ENCODE peak calls at places on chromosomes 13 and 19, in seven cellular contexts. One of them, this sample, is unnamed.

GRCh38 chr13:80022146-80022545 is 318.8 kb downstream of the SPRY2 start:
- DNase-seq in GM12878: no peak
- DNase-seq in HCT116: no peak
- DNase-seq in HepG2: no peak
- DNase-seq in K562: no peak
- DNase-seq in H1: no peak
- DNase-seq in SK-N-SH: peak
- DNase-seq in this sample: no peak

GRCh38 chr19:39481676-39482075 is 1.0 kb downstream of the TIMM50 start:
- DNase-seq in GM12878: no peak
- DNase-seq in HCT116: no peak
- DNase-seq in HepG2: no peak
- DNase-seq in K562: no peak
- DNase-seq in H1: no peak
- DNase-seq in SK-N-SH: no peak
- DNase-seq in this sample: no peak

GRCh38 chr13:77150651-77151050 is 123.7 kb upstream of the FBXL3 start:
- DNase-seq in GM12878: no peak
- DNase-seq in HCT116: no peak
- DNase-seq in HepG2: no peak
- DNase-seq in K562: no peak
- DNase-seq in H1: no peak
- DNase-seq in SK-N-SH: peak
- DNase-seq in this sample: no peak

GRCh38 chr19:19514215-19514633 is 1.1 kb downstream of the TSSK6 start:
- DNase-seq in GM12878: no peak
- DNase-seq in HCT116: no peak
- DNase-seq in HepG2: no peak
- DNase-seq in K562: no peak
- DNase-seq in H1: no peak
- DNase-seq in SK-N-SH: no peak
- DNase-seq in this sample: no peak

GRCh38 chr13:36151591-36151990 is 20.4 kb upstream of the DCLK1 start:
- DNase-seq in GM12878: no peak
- DNase-seq in HCT116: no peak
- DNase-seq in HepG2: no peak
- DNase-seq in K562: no peak
- DNase-seq in H1: no peak
- DNase-seq in SK-N-SH: no peak
- DNase-seq in this sample: no peak

GRCh38 chr19:19459707-19460251 is 54.3 kb downstream of the GATAD2A start:
- DNase-seq in GM12878: no peak
- DNase-seq in HCT116: no peak
- DNase-seq in HepG2: no peak
- DNase-seq in K562: no peak
- DNase-seq in H1: no peak
- DNase-seq in SK-N-SH: no peak
- DNase-seq in this sample: no peak

GRCh38 chr13:85985791-85986190 is 186.6 kb upstream of the SLITRK6 start:
- DNase-seq in GM12878: no peak
- DNase-seq in HCT116: no peak
- DNase-seq in HepG2: no peak
- DNase-seq in K562: no peak
- DNase-seq in H1: no peak
- DNase-seq in SK-N-SH: no peak
- DNase-seq in this sample: no peak

GRCh38 chr19:15248648-15249559 is 16.7 kb upstream of the EPHX3 start:
- DNase-seq in GM12878: no peak
- DNase-seq in HCT116: no peak
- DNase-seq in HepG2: no peak
- DNase-seq in K562: no peak
- DNase-seq in H1: no peak
- DNase-seq in SK-N-SH: no peak
- DNase-seq in this sample: no peak

GRCh38 chr19:40549007-40549708 is 27.5 kb upstream of the SHKBP1 start:
- DNase-seq in GM12878: no peak
- DNase-seq in HCT116: peak
- DNase-seq in HepG2: peak
- DNase-seq in K562: peak
- DNase-seq in H1: peak
- DNase-seq in SK-N-SH: peak
- DNase-seq in this sample: peak

GRCh38 chr13:48661112-48661511 is 7.4 kb downstream of the CYSLTR2 start:
- DNase-seq in GM12878: no peak
- DNase-seq in HCT116: no peak
- DNase-seq in HepG2: no peak
- DNase-seq in K562: no peak
- DNase-seq in H1: no peak
- DNase-seq in SK-N-SH: no peak
- DNase-seq in this sample: no peak

GRCh38 chr13:69641773-69642172 is 465.9 kb upstream of the ATXN8OS start:
- DNase-seq in GM12878: no peak
- DNase-seq in HCT116: no peak
- DNase-seq in HepG2: no peak
- DNase-seq in K562: no peak
- DNase-seq in H1: no peak
- DNase-seq in SK-N-SH: no peak
- DNase-seq in this sample: no peak

GRCh38 chr19:46428278-46429141 is at the start of gene PNMA8C:
- DNase-seq in GM12878: no peak
- DNase-seq in HCT116: no peak
- DNase-seq in HepG2: no peak
- DNase-seq in K562: peak
- DNase-seq in H1: peak
- DNase-seq in SK-N-SH: peak
- DNase-seq in this sample: no peak

GRCh38 chr13:41411536-41411935 is 45.8 kb upstream of the RGCC start:
- DNase-seq in GM12878: no peak
- DNase-seq in HCT116: peak
- DNase-seq in HepG2: peak
- DNase-seq in K562: peak
- DNase-seq in H1: no peak
- DNase-seq in SK-N-SH: no peak
- DNase-seq in this sample: peak

GRCh38 chr13:94323746-94324408 is 155.6 kb downstream of the DCT start:
- DNase-seq in GM12878: no peak
- DNase-seq in HCT116: no peak
- DNase-seq in HepG2: no peak
- DNase-seq in K562: no peak
- DNase-seq in H1: no peak
- DNase-seq in SK-N-SH: no peak
- DNase-seq in this sample: no peak

DNA sequence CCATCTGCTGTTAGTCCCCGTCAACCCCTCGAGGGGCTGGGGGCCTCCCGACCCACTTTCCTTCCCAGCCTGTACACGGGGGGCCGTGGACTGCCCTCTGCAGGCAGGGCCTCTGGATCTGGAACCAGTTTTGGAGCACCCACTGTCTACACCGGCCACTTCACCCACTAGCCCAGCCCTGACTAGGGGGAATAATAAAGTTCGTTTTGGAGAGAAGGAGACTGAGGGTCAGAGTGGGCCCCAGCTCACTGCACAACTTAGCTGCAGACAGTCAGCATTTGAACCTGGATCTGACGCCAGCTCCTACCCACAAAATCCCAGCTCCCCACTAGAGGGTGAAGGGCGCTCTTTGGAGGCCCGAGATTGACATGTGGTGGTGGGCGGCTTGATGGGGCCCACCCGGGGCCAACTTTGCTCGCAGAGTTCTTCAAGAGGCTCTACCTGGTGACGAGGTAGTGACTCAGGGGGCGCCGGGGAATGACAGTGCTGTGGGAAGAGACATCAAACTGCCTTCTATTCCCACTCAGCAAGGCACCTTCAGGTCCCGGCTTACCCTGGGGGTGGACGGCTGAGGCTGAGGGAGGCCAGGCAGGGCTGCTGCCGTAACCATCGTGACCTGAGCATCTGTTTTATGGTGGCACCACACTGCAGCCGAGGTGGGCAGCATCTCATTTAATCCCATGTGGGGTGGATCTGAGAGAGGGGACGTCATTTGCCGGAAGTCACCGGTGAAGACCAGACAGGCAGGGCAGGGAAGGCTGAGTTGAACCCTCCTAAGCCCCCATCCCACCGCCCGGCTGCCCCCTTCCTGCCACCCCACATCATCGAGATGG is 1.8 kb downstream of the LINGO3 start:
- DNase-seq in GM12878: no peak
- DNase-seq in HCT116: no peak
- DNase-seq in HepG2: no peak
- DNase-seq in K562: no peak
- DNase-seq in H1: no peak
- DNase-seq in SK-N-SH: no peak
- DNase-seq in this sample: no peak
- TF ChIP-seq JUND in GM12878: no peak
- TF ChIP-seq JUND in HCT116: no peak
- TF ChIP-seq JUND in HepG2: no peak
- TF ChIP-seq JUND in K562: no peak
- TF ChIP-seq JUND in H1: no peak
- TF ChIP-seq JUND in SK-N-SH: no peak
- TF ChIP-seq JUND in this sample: no peak

GRCh38 chr13:74145249-74145970 is 11.2 kb upstream of the KLF12 start:
- DNase-seq in GM12878: no peak
- DNase-seq in HCT116: no peak
- DNase-seq in HepG2: no peak
- DNase-seq in K562: no peak
- DNase-seq in H1: no peak
- DNase-seq in SK-N-SH: peak
- DNase-seq in this sample: no peak
- TF ChIP-seq JUND in GM12878: peak
- TF ChIP-seq JUND in HCT116: no peak
- TF ChIP-seq JUND in HepG2: no peak
- TF ChIP-seq JUND in K562: no peak
- TF ChIP-seq JUND in H1: no peak
- TF ChIP-seq JUND in SK-N-SH: no peak
- TF ChIP-seq JUND in this sample: no peak

GRCh38 chr13:24668511-24668910 is 11.7 kb upstream of the ATP12A start:
- DNase-seq in GM12878: no peak
- DNase-seq in HCT116: no peak
- DNase-seq in HepG2: no peak
- DNase-seq in K562: no peak
- DNase-seq in H1: no peak
- DNase-seq in SK-N-SH: no peak
- DNase-seq in this sample: no peak
- TF ChIP-seq JUND in GM12878: no peak
- TF ChIP-seq JUND in HCT116: no peak
- TF ChIP-seq JUND in HepG2: no peak
- TF ChIP-seq JUND in K562: no peak
- TF ChIP-seq JUND in H1: no peak
- TF ChIP-seq JUND in SK-N-SH: no peak
- TF ChIP-seq JUND in this sample: no peak

GRCh38 chr19:8302357-8302691 is 5.8 kb downstream of the CD320 start:
- DNase-seq in GM12878: no peak
- DNase-seq in HCT116: no peak
- DNase-seq in HepG2: no peak
- DNase-seq in K562: peak
- DNase-seq in H1: no peak
- DNase-seq in SK-N-SH: no peak
- DNase-seq in this sample: no peak

GRCh38 chr19:8306235-8307054 is 1.7 kb downstream of the CD320 start:
- DNase-seq in GM12878: no peak
- DNase-seq in HCT116: no peak
- DNase-seq in HepG2: no peak
- DNase-seq in K562: peak
- DNase-seq in H1: peak
- DNase-seq in SK-N-SH: no peak
- DNase-seq in this sample: no peak

GRCh38 chr19:8305798-8306197 is 2.4 kb downstream of the CD320 start:
- DNase-seq in GM12878: no peak
- DNase-seq in HCT116: no peak
- DNase-seq in HepG2: no peak
- DNase-seq in K562: peak
- DNase-seq in H1: no peak
- DNase-seq in SK-N-SH: no peak
- DNase-seq in this sample: no peak

GRCh38 chr19:8304841-8305621 is 3.1 kb downstream of the CD320 start:
- DNase-seq in GM12878: no peak
- DNase-seq in HCT116: peak
- DNase-seq in HepG2: no peak
- DNase-seq in K562: peak
- DNase-seq in H1: peak
- DNase-seq in SK-N-SH: peak
- DNase-seq in this sample: peak

DNA sequence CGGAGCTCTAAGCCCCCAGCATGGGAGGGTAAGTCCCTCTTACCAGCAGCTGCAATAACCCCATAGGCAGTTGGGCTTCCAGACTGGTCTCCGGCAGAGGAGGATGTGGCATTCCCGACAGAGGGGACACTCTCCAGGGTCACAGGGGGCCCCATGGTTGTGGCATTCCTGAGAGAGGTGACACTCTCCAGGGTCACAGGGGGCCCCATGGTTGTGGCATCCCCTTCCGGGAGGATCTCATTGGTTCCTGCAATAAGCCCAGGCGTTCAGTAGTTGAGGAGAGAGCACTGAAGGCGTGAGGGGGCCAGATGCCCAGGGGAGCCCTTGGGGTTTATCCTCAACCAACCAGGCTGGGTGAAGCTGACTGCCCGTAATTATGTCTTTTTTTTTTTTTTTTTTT is 5.4 kb downstream of the CD320 start:
- DNase-seq in GM12878: no peak
- DNase-seq in HCT116: no peak
- DNase-seq in HepG2: no peak
- DNase-seq in K562: no peak
- DNase-seq in H1: peak
- DNase-seq in SK-N-SH: no peak
- DNase-seq in this sample: no peak
- TF ChIP-seq JUND in GM12878: no peak
- TF ChIP-seq JUND in HCT116: no peak
- TF ChIP-seq JUND in HepG2: no peak
- TF ChIP-seq JUND in K562: no peak
- TF ChIP-seq JUND in H1: no peak
- TF ChIP-seq JUND in SK-N-SH: no peak
- TF ChIP-seq JUND in this sample: no peak

GRCh38 chr13:19586904-19587634 is 25.7 kb upstream of the TPTE2 start:
- DNase-seq in GM12878: peak
- DNase-seq in HCT116: no peak
- DNase-seq in HepG2: peak
- DNase-seq in K562: peak
- DNase-seq in H1: no peak
- DNase-seq in SK-N-SH: peak
- DNase-seq in this sample: no peak

DNA sequence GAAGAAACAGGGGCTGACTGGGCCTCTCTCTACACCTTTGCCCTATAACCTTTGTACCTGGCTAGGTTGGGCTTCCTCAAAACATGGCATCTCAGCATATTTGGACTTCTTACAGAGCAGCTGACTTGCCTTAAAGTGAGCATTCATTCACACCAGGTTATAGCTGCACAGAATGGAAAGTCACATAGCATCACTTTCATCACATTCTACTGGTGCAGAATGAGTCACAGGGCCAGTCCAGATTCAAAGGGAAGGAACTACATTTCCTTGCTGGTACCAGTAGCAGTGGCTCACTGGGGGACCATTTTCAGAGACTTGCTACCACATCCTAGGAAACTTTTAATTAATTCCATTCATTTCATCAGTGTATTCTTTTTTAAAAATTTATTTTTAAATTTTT is 20.3 kb upstream of the TPTE2 start:
- DNase-seq in GM12878: no peak
- DNase-seq in HCT116: no peak
- DNase-seq in HepG2: no peak
- DNase-seq in K562: no peak
- DNase-seq in H1: no peak
- DNase-seq in SK-N-SH: no peak
- DNase-seq in this sample: no peak
- TF ChIP-seq JUND in GM12878: no peak
- TF ChIP-seq JUND in HCT116: no peak
- TF ChIP-seq JUND in HepG2: no peak
- TF ChIP-seq JUND in K562: no peak
- TF ChIP-seq JUND in H1: no peak
- TF ChIP-seq JUND in SK-N-SH: no peak
- TF ChIP-seq JUND in this sample: no peak